ENCODE peak calls at places on chromosomes 7 and 10, in six cellular contexts. One of them, this sample, is unnamed.

GRCh38 chr7:73833251-73833919 is 2.6 kb downstream of the CLDN4 start:
- DNase-seq in transverse colon: peak; percentile 82
- DNase-seq in stimulated activated CD8-positive, alpha-beta memory T cell treated with anti-CD3 and anti-CD28 coated beads, Interleukin-7, amount 100 ng/mL, for 1 hour: no peak
- DNase-seq in fibroblast of pulmonary artery: no peak
- DNase-seq in anterior cingulate cortex: no peak
- DNase-seq in AG08395: no peak
- DNase-seq in this sample: no peak

GRCh38 chr7:48299580-48300169 is 128.4 kb downstream of the ABCA13 start:
- DNase-seq in stimulated activated CD8-positive, alpha-beta memory T cell treated with anti-CD3 and anti-CD28 coated beads, Interleukin-7, amount 100 ng/mL, for 1 hour: no peak
- DNase-seq in fibroblast of pulmonary artery: peak; percentile 72
- DNase-seq in transverse colon: peak; percentile 22
- DNase-seq in anterior cingulate cortex: peak; percentile 23
- DNase-seq in AG08395: peak; percentile 70
- DNase-seq in this sample: peak; percentile 28

GRCh38 chr10:130254168-130255061 is 118.2 kb downstream of the GLRX3 start:
- DNase-seq in transverse colon: no peak
- DNase-seq in stimulated activated CD8-positive, alpha-beta memory T cell treated with anti-CD3 and anti-CD28 coated beads, Interleukin-7, amount 100 ng/mL, for 1 hour: no peak
- DNase-seq in AG08395: no peak
- DNase-seq in anterior cingulate cortex: no peak
- DNase-seq in fibroblast of pulmonary artery: no peak
- DNase-seq in this sample: no peak

GRCh38 chr10:122277737-122278136 is 6.6 kb downstream of the BTBD16 start:
- DNase-seq in transverse colon: no peak
- DNase-seq in fibroblast of pulmonary artery: no peak
- DNase-seq in AG08395: no peak
- DNase-seq in stimulated activated CD8-positive, alpha-beta memory T cell treated with anti-CD3 and anti-CD28 coated beads, Interleukin-7, amount 100 ng/mL, for 1 hour: no peak
- DNase-seq in anterior cingulate cortex: no peak
- DNase-seq in this sample: no peak

GRCh38 chr7:110803602-110804143 is 287.3 kb upstream of the LRRN3 start:
- DNase-seq in anterior cingulate cortex: no peak
- DNase-seq in fibroblast of pulmonary artery: no peak
- DNase-seq in transverse colon: peak; percentile 10
- DNase-seq in stimulated activated CD8-positive, alpha-beta memory T cell treated with anti-CD3 and anti-CD28 coated beads, Interleukin-7, amount 100 ng/mL, for 1 hour: no peak
- DNase-seq in AG08395: no peak
- DNase-seq in this sample: no peak

GRCh38 chr10:3054816-3055202 is 12.5 kb upstream of the PFKP start:
- DNase-seq in anterior cingulate cortex: no peak
- DNase-seq in fibroblast of pulmonary artery: peak; percentile 53
- DNase-seq in transverse colon: no peak
- DNase-seq in AG08395: no peak
- DNase-seq in stimulated activated CD8-positive, alpha-beta memory T cell treated with anti-CD3 and anti-CD28 coated beads, Interleukin-7, amount 100 ng/mL, for 1 hour: no peak
- DNase-seq in this sample: no peak

GRCh38 chr10:125325326-125325725 is 165.0 kb upstream of the CTBP2 start:
- DNase-seq in fibroblast of pulmonary artery: no peak
- DNase-seq in anterior cingulate cortex: no peak
- DNase-seq in stimulated activated CD8-positive, alpha-beta memory T cell treated with anti-CD3 and anti-CD28 coated beads, Interleukin-7, amount 100 ng/mL, for 1 hour: no peak
- DNase-seq in AG08395: no peak
- DNase-seq in transverse colon: no peak
- DNase-seq in this sample: no peak

GRCh38 chr7:2717293-2717904 is 29.4 kb downstream of the AMZ1 start:
- DNase-seq in transverse colon: peak; percentile 77
- DNase-seq in fibroblast of pulmonary artery: peak; percentile 68
- DNase-seq in stimulated activated CD8-positive, alpha-beta memory T cell treated with anti-CD3 and anti-CD28 coated beads, Interleukin-7, amount 100 ng/mL, for 1 hour: no peak
- DNase-seq in AG08395: no peak
- DNase-seq in anterior cingulate cortex: no peak
- DNase-seq in this sample: no peak

GRCh38 chr7:727104-727805 is at the start of gene PRKAR1B:
- DNase-seq in anterior cingulate cortex: no peak
- DNase-seq in AG08395: no peak
- DNase-seq in fibroblast of pulmonary artery: no peak
- DNase-seq in stimulated activated CD8-positive, alpha-beta memory T cell treated with anti-CD3 and anti-CD28 coated beads, Interleukin-7, amount 100 ng/mL, for 1 hour: no peak
- DNase-seq in transverse colon: peak; percentile 61
- DNase-seq in this sample: no peak

GRCh38 chr10:102669206-102670064 is 25.2 kb downstream of the TRIM8 start:
- DNase-seq in anterior cingulate cortex: no peak
- DNase-seq in AG08395: peak; percentile 86
- DNase-seq in fibroblast of pulmonary artery: no peak
- DNase-seq in transverse colon: peak; percentile 52
- DNase-seq in stimulated activated CD8-positive, alpha-beta memory T cell treated with anti-CD3 and anti-CD28 coated beads, Interleukin-7, amount 100 ng/mL, for 1 hour: no peak
- DNase-seq in this sample: peak; percentile 35

GRCh38 chr10:66925896-66926719 is at the start of gene LRRTM3:
- DNase-seq in anterior cingulate cortex: peak; percentile 71
- DNase-seq in fibroblast of pulmonary artery: peak; percentile 80
- DNase-seq in AG08395: peak; percentile 70
- DNase-seq in stimulated activated CD8-positive, alpha-beta memory T cell treated with anti-CD3 and anti-CD28 coated beads, Interleukin-7, amount 100 ng/mL, for 1 hour: no peak
- DNase-seq in transverse colon: peak; percentile 34
- DNase-seq in this sample: peak; percentile 77

GRCh38 chr7:155756322-155756721 is 55.9 kb downstream of the SHH start:
- DNase-seq in anterior cingulate cortex: no peak
- DNase-seq in fibroblast of pulmonary artery: no peak
- DNase-seq in AG08395: no peak
- DNase-seq in transverse colon: no peak
- DNase-seq in stimulated activated CD8-positive, alpha-beta memory T cell treated with anti-CD3 and anti-CD28 coated beads, Interleukin-7, amount 100 ng/mL, for 1 hour: no peak
- DNase-seq in this sample: no peak

GRCh38 chr10:113756940-113757543 is 5.6 kb downstream of the PLEKHS1 start:
- DNase-seq in fibroblast of pulmonary artery: no peak
- DNase-seq in anterior cingulate cortex: no peak
- DNase-seq in stimulated activated CD8-positive, alpha-beta memory T cell treated with anti-CD3 and anti-CD28 coated beads, Interleukin-7, amount 100 ng/mL, for 1 hour: no peak
- DNase-seq in AG08395: no peak
- DNase-seq in transverse colon: peak; percentile 45
- DNase-seq in this sample: no peak

GRCh38 chr10:80357000-80357803 is 621 bp downstream of the DYDC2 start:
- DNase-seq in anterior cingulate cortex: no peak
- DNase-seq in stimulated activated CD8-positive, alpha-beta memory T cell treated with anti-CD3 and anti-CD28 coated beads, Interleukin-7, amount 100 ng/mL, for 1 hour: no peak
- DNase-seq in fibroblast of pulmonary artery: no peak
- DNase-seq in AG08395: no peak
- DNase-seq in transverse colon: peak; percentile 8
- DNase-seq in this sample: no peak

GRCh38 chr10:97792058-97792721 is 20.4 kb upstream of the SFRP5 start:
- DNase-seq in AG08395: peak; percentile 82
- DNase-seq in fibroblast of pulmonary artery: peak; percentile 60
- DNase-seq in transverse colon: peak; percentile 61
- DNase-seq in anterior cingulate cortex: peak; percentile 23
- DNase-seq in stimulated activated CD8-positive, alpha-beta memory T cell treated with anti-CD3 and anti-CD28 coated beads, Interleukin-7, amount 100 ng/mL, for 1 hour: peak; percentile 36
- DNase-seq in this sample: peak; percentile 38

GRCh38 chr10:5619366-5620211 is 46.8 kb downstream of the ASB13 start:
- DNase-seq in transverse colon: no peak
- DNase-seq in anterior cingulate cortex: no peak
- DNase-seq in stimulated activated CD8-positive, alpha-beta memory T cell treated with anti-CD3 and anti-CD28 coated beads, Interleukin-7, amount 100 ng/mL, for 1 hour: no peak
- DNase-seq in AG08395: no peak
- DNase-seq in fibroblast of pulmonary artery: no peak
- DNase-seq in this sample: no peak

GRCh38 chr7:94145602-94146001 is 141.4 kb upstream of the BET1 start:
- DNase-seq in transverse colon: no peak
- DNase-seq in fibroblast of pulmonary artery: peak; percentile 59
- DNase-seq in anterior cingulate cortex: no peak
- DNase-seq in stimulated activated CD8-positive, alpha-beta memory T cell treated with anti-CD3 and anti-CD28 coated beads, Interleukin-7, amount 100 ng/mL, for 1 hour: no peak
- DNase-seq in AG08395: peak; percentile 55
- DNase-seq in this sample: no peak

GRCh38 chr7:144818516-144818915 is 17.3 kb downstream of the TPK1 start:
- DNase-seq in anterior cingulate cortex: no peak
- DNase-seq in stimulated activated CD8-positive, alpha-beta memory T cell treated with anti-CD3 and anti-CD28 coated beads, Interleukin-7, amount 100 ng/mL, for 1 hour: no peak
- DNase-seq in transverse colon: no peak
- DNase-seq in fibroblast of pulmonary artery: peak; percentile 26
- DNase-seq in AG08395: no peak
- DNase-seq in this sample: no peak

GRCh38 chr7:92717982-92718716 is 118.2 kb downstream of the CDK6 start:
- DNase-seq in transverse colon: peak; percentile 55
- DNase-seq in fibroblast of pulmonary artery: peak; percentile 61
- DNase-seq in stimulated activated CD8-positive, alpha-beta memory T cell treated with anti-CD3 and anti-CD28 coated beads, Interleukin-7, amount 100 ng/mL, for 1 hour: no peak
- DNase-seq in AG08395: no peak
- DNase-seq in anterior cingulate cortex: peak; percentile 55
- DNase-seq in this sample: no peak

GRCh38 chr10:93812664-93813338 is 55.1 kb downstream of the LGI1 start:
- DNase-seq in anterior cingulate cortex: no peak
- DNase-seq in stimulated activated CD8-positive, alpha-beta memory T cell treated with anti-CD3 and anti-CD28 coated beads, Interleukin-7, amount 100 ng/mL, for 1 hour: no peak
- DNase-seq in transverse colon: no peak
- DNase-seq in AG08395: no peak
- DNase-seq in fibroblast of pulmonary artery: no peak
- DNase-seq in this sample: no peak

GRCh38 chr10:77168161-77168560 is 469.4 kb downstream of the KCNMA1 start:
- DNase-seq in transverse colon: no peak
- DNase-seq in stimulated activated CD8-positive, alpha-beta memory T cell treated with anti-CD3 and anti-CD28 coated beads, Interleukin-7, amount 100 ng/mL, for 1 hour: no peak
- DNase-seq in fibroblast of pulmonary artery: no peak
- DNase-seq in anterior cingulate cortex: no peak
- DNase-seq in AG08395: no peak
- DNase-seq in this sample: no peak

This sample was measured in HCT116.